ENCODE peak calls at places on chromosomes 12 and 14, in seven cellular contexts. M, W, Y, U, V, O and S are unnamed samples.

GRCh38 chr14:90560529-90560928 is 163.7 kb downstream of the CALM1 start:
- DNase-seq in O (no peak), V (no peak), W (no peak), Y (no peak), M (no peak), U (no peak), S (no peak)

GRCh38 chr12:99804715-99805114 is 157.2 kb downstream of the GARIN6 start:
- DNase-seq in V (no peak), O (no peak), Y (no peak), M (no peak), U (no peak), W (no peak), S (no peak)

GRCh38 chr12:105107176-105107496 is 395 bp upstream of the WASHC4 start:
- DNase-seq in O (no peak), W (peak; percentile 53), U (peak; percentile 67), M (no peak), Y (no peak), V (no peak), S (no peak)

GRCh38 chr12:58977476-58977875 is 57.2 kb upstream of the LRIG3 start:
- DNase-seq in M (no peak), O (no peak), U (no peak), W (no peak), Y (no peak), V (no peak), S (no peak)

GRCh38 chr12:57693317-57693658 is 644 bp upstream of the OS9 start:
- DNase-seq in Y (no peak), W (no peak), M (peak; percentile 31), O (no peak), V (no peak), U (no peak), S (no peak)

GRCh38 chr12:44930972-44931600 is 55.0 kb upstream of the NELL2 start:
- DNase-seq in U (peak; percentile 34), V (peak; percentile 86), W (no peak), M (no peak), Y (no peak), O (no peak), S (no peak)

GRCh38 chr14:50520947-50521815 is 11.2 kb downstream of the MAP4K5 start:
- DNase-seq in V (no peak), O (peak; percentile 57), Y (no peak), U (no peak), M (no peak), W (peak; percentile 56), S (no peak)

GRCh38 chr14:50363734-50364113 is 33.0 kb downstream of the CDKL1 start:
- DNase-seq in W (peak; percentile 36), Y (no peak), O (no peak), U (no peak), M (no peak), V (peak; percentile 83), S (no peak)

GRCh38 chr12:13116259-13116658 is 12.8 kb upstream of the GSG1 start:
- DNase-seq in W (no peak), V (no peak), Y (no peak), M (no peak), U (no peak), O (no peak), S (no peak)

GRCh38 chr14:41488401-41488800 is 118.3 kb upstream of the LRFN5 start:
- DNase-seq in M (no peak), Y (no peak), W (no peak), O (no peak), U (no peak), V (no peak), S (no peak)

GRCh38 chr14:74934476-74935339 is 11.6 kb upstream of the RPS6KL1 start:
- DNase-seq in Y (peak; percentile 70), W (no peak), V (no peak), U (no peak), M (no peak), O (no peak), S (peak; percentile 52)

GRCh38 chr12:80632835-80633234 is 74.6 kb upstream of the MYF6 start:
- DNase-seq in M (no peak), U (peak; percentile 5), O (no peak), V (peak; percentile 23), Y (no peak), W (peak; percentile 14), S (no peak)

GRCh38 chr14:31692376-31692781 is 131.2 kb downstream of the NUBPL start:
- DNase-seq in M (no peak), V (no peak), W (no peak), O (no peak), U (peak; percentile 79), Y (no peak), S (peak; percentile 11)

GRCh38 chr12:42885677-42886076 is 296.1 kb upstream of the PRICKLE1 start:
- DNase-seq in O (no peak), U (no peak), Y (no peak), W (no peak), V (no peak), M (no peak), S (no peak)
- H3K4me1 ChIP-seq in O (no peaks in the 10 kb centered on the region), U (no peaks in the 10 kb centered on the region), Y (no peaks in the 10 kb centered on the region), W (no peaks in the 10 kb centered on the region), V (no peaks in the 10 kb centered on the region), M (no peaks in the 10 kb centered on the region), S (no peaks in the 10 kb centered on the region)

GRCh38 chr12:76714861-76715260 is 49.1 kb upstream of the ZDHHC17 start:
- DNase-seq in W (no peak), U (no peak), V (no peak), Y (no peak), O (no peak), M (no peak), S (no peak)

GRCh38 chr12:76720068-76720467 is 43.8 kb upstream of the ZDHHC17 start:
- DNase-seq in Y (no peak), V (no peak), W (no peak), U (no peak), O (no peak), M (no peak), S (no peak)

GRCh38 chr12:76719171-76719631 is 44.7 kb upstream of the ZDHHC17 start:
- DNase-seq in W (no peak), O (no peak), U (no peak), M (no peak), Y (no peak), V (no peak), S (no peak)

GRCh38 chr12:76714415-76714814 is 49.5 kb upstream of the ZDHHC17 start:
- DNase-seq in O (no peak), M (no peak), Y (no peak), U (no peak), W (no peak), V (no peak), S (no peak)

DNA sequence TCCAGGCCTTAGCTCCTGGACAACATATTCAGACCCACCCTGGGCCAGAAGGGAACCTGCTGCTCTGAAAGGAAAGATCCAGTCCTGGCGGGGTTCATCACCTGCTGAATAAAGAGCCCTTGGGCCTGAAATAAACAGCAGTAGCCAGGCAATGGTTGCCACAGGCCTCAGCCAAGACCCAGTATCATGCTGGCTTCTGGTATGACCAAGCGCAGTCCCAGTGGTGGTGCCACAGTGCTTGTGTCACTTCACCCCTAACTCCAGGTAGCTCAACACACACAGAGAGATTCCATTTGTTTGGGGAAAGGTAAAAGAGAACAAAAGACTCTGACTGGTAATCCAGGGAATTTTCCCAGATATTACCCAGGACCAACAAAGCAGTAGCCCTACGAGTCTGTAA is 44.3 kb upstream of the ZDHHC17 start:
- DNase-seq in U (no peak), O (no peak), W (no peak), Y (no peak), V (no peak), M (no peak), S (no peak)
- H3K4me3 ChIP-seq in U (no peak overlapping the region), O (no peak overlapping the region), W (no peak overlapping the region), Y (no peak overlapping the region), V (no peak overlapping the region), M (no peak overlapping the region), S (no peak overlapping the region)

GRCh38 chr12:111446044-111446581 is 40.4 kb downstream of the SH2B3 start:
- DNase-seq in U (peak; percentile 76), W (peak; percentile 93), O (no peak), V (no peak), M (peak; percentile 75), Y (no peak), S (no peak)
- H3K4me1 ChIP-seq in U (peaks cover 29% of the 10 kb centered on the region), W (peaks cover 60% of the 10 kb centered on the region), O (peaks cover 17% of the 10 kb centered on the region), V (peaks cover 67% of the 10 kb centered on the region), M (peaks cover 54% of the 10 kb centered on the region), Y (peaks cover 81% of the 10 kb centered on the region), S (peaks cover 32% of the 10 kb centered on the region)

GRCh38 chr12:67068773-67069450 is 200.2 kb upstream of the CAND1 start:
- DNase-seq in O (no peak), W (peak; percentile 61), M (peak; percentile 78), V (peak; percentile 48), Y (peak; percentile 49), U (peak; percentile 76), S (no peak)

GRCh38 chr12:67069451-67070306 is 199.5 kb upstream of the CAND1 start:
- DNase-seq in Y (peak; percentile 62), O (no peak), W (peak; percentile 38), M (peak; percentile 72), U (peak; percentile 64), V (peak; percentile 55), S (no peak)

GRCh38 chr12:67070307-67070600 is 198.9 kb upstream of the CAND1 start:
- DNase-seq in V (no peak), U (peak; percentile 2), W (no peak), Y (no peak), M (no peak), O (no peak), S (no peak)

GRCh38 chr12:67068204-67068731 is 200.9 kb upstream of the CAND1 start:
- DNase-seq in U (peak; percentile 11), Y (no peak), W (no peak), V (peak; percentile 5), M (no peak), O (no peak), S (no peak)

GRCh38 chr12:67070604-67071003 is 198.6 kb upstream of the CAND1 start:
- DNase-seq in U (peak; percentile 8), M (no peak), O (no peak), W (no peak), V (no peak), Y (no peak), S (no peak)
- H3K4me3 ChIP-seq in U (no peak overlapping the region), M (no peak overlapping the region), O (no peak overlapping the region), W (no peak overlapping the region), V (no peak overlapping the region), Y (no peak overlapping the region), S (no peak overlapping the region)

GRCh38 chr12:54020587-54020969 is 7.7 kb upstream of the HOXC6 start:
- DNase-seq in V (no peak), O (no peak), W (no peak), Y (no peak), U (no peak), M (no peak), S (no peak)
- H3K4me1 ChIP-seq in V (peaks cover 61% of the 10 kb centered on the region), O (peaks cover 36% of the 10 kb centered on the region), W (peaks cover 25% of the 10 kb centered on the region), Y (peaks cover 18% of the 10 kb centered on the region), U (peaks cover 7% of the 10 kb centered on the region), M (peaks cover 6% of the 10 kb centered on the region), S (peaks cover 33% of the 10 kb centered on the region)

DNA sequence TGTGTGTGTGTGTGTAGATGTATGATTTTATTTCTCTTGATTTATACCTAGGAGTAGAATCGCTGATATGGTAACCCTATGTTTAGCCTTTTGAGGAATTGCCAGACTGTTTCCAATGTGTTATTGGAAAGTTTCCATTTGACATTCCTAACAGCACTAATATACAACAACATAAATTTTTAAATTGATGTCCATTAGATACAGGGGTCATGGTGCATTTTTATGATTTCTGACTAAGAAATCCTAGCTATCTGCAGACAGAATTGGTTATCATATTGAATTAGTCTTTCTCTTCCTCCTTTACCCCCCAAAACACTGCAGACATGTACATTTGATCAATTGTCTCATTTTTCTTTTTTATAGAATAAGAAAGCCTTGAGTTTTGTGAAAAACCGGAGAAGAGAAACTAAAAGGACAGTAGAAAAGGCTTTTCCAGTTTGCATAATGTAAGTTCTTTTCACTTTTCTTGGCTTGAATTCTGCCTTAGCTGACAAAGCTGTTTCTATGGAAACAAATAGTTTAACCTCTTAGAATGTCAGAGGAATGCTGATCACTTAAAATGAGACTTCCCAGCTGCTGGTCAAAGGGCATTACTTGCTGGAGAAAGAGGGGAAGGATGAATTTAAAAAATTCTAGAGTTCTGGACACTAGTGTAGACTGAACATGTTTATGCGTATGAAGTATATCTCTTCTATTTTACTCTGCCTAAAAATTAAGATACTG is 28.3 kb downstream of the PALS1 start:
- DNase-seq in Y (no peak), M (no peak), V (no peak), O (no peak), W (no peak), U (peak; percentile 4), S (no peak)
- H3K4me3 ChIP-seq in Y (peak overlapping the region; percentile 10), M (no peak overlapping the region), V (no peak overlapping the region), O (no peak overlapping the region), W (no peak overlapping the region), U (peak overlapping the region; percentile 12), S (peak overlapping the region; percentile 28)